ENCODE peak calls at places on chromosomes 7 and 10, in four cellular contexts. One of them, this sample, is unnamed.

GRCh38 chr10:29150010-29150409 is 138.9 kb upstream of the LYZL1 start:
- DNase-seq in breast epithelium: no peak
- DNase-seq in body of pancreas: peak; percentile 23
- DNase-seq in HL-60: no peak
- DNase-seq in this sample: no peak

GRCh38 chr7:28174901-28175661 is 5.5 kb downstream of the JAZF1 start:
- DNase-seq in breast epithelium: no peak
- DNase-seq in body of pancreas: no peak
- DNase-seq in HL-60: no peak
- DNase-seq in this sample: no peak

GRCh38 chr7:130008941-130009847 is 42.0 kb downstream of the ZC3HC1 start:
- DNase-seq in breast epithelium: peak; percentile 89
- DNase-seq in body of pancreas: peak; percentile 97
- DNase-seq in HL-60: no peak
- DNase-seq in this sample: peak; percentile 47

GRCh38 chr10:29681700-29682444 is 47.1 kb upstream of the SVIL start:
- DNase-seq in breast epithelium: no peak
- DNase-seq in body of pancreas: no peak
- DNase-seq in HL-60: peak; percentile 94
- DNase-seq in this sample: no peak

GRCh38 chr10:14659626-14660196 is 115.0 kb downstream of the FAM107B start:
- DNase-seq in breast epithelium: no peak
- DNase-seq in body of pancreas: no peak
- DNase-seq in HL-60: peak; percentile 86
- DNase-seq in this sample: no peak

GRCh38 chr10:107340345-107340744 is 175.8 kb upstream of the SORCS1 start:
- DNase-seq in breast epithelium: no peak
- DNase-seq in body of pancreas: no peak
- DNase-seq in HL-60: no peak
- DNase-seq in this sample: peak; percentile 37

GRCh38 chr7:128214463-128214862 is 26.6 kb upstream of the LEP start:
- DNase-seq in breast epithelium: no peak
- DNase-seq in body of pancreas: no peak
- DNase-seq in HL-60: no peak
- DNase-seq in this sample: no peak

GRCh38 chr10:132239126-132240031 is 52.6 kb downstream of the DPYSL4 start:
- DNase-seq in breast epithelium: no peak
- DNase-seq in body of pancreas: no peak
- DNase-seq in HL-60: no peak
- DNase-seq in this sample: no peak

GRCh38 chr10:131694963-131695813 is 205.6 kb upstream of the PPP2R2D start:
- DNase-seq in breast epithelium: no peak
- DNase-seq in body of pancreas: no peak
- DNase-seq in HL-60: no peak
- DNase-seq in this sample: no peak

GRCh38 chr7:148527717-148528168 is 62.8 kb upstream of the C7orf33 start:
- DNase-seq in breast epithelium: peak; percentile 69
- DNase-seq in body of pancreas: peak; percentile 85
- DNase-seq in HL-60: peak; percentile 62
- DNase-seq in this sample: peak; percentile 18

GRCh38 chr10:79026341-79026761 is 42.4 kb upstream of the ZMIZ1 start:
- DNase-seq in breast epithelium: no peak
- DNase-seq in body of pancreas: no peak
- DNase-seq in HL-60: no peak
- DNase-seq in this sample: no peak

GRCh38 chr10:80552151-80552646 is 14.5 kb downstream of the SH2D4B start:
- DNase-seq in breast epithelium: no peak
- DNase-seq in body of pancreas: peak; percentile 71
- DNase-seq in HL-60: no peak
- DNase-seq in this sample: no peak

GRCh38 chr7:120089968-120090367 is 183.0 kb upstream of the KCND2 start:
- DNase-seq in breast epithelium: no peak
- DNase-seq in body of pancreas: no peak
- DNase-seq in HL-60: no peak
- DNase-seq in this sample: peak; percentile 5

GRCh38 chr7:31938650-31939049 is 131.6 kb downstream of the PDE1C start:
- DNase-seq in breast epithelium: no peak
- DNase-seq in body of pancreas: no peak
- DNase-seq in HL-60: no peak
- DNase-seq in this sample: no peak

GRCh38 chr10:127309609-127310008 is 113.2 kb upstream of the INSYN2A start:
- DNase-seq in breast epithelium: no peak
- DNase-seq in body of pancreas: no peak
- DNase-seq in HL-60: no peak
- DNase-seq in this sample: peak; percentile 73

GRCh38 chr10:70232155-70232858 is 922 bp downstream of the PPA1 start:
- DNase-seq in breast epithelium: no peak
- DNase-seq in body of pancreas: peak; percentile 79
- DNase-seq in HL-60: no peak
- DNase-seq in this sample: peak; percentile 64

GRCh38 chr10:74704629-74705360 is 121.6 kb upstream of the KAT6B start:
- DNase-seq in breast epithelium: no peak
- DNase-seq in body of pancreas: peak; percentile 41
- DNase-seq in HL-60: no peak
- DNase-seq in this sample: no peak

GRCh38 chr10:22597142-22597541 is 117.2 kb downstream of the PIP4K2A start:
- DNase-seq in breast epithelium: no peak
- DNase-seq in body of pancreas: no peak
- DNase-seq in HL-60: no peak
- DNase-seq in this sample: peak; percentile 16

GRCh38 chr10:52814506-52814905 is 41.9 kb upstream of the MBL2 start:
- DNase-seq in breast epithelium: no peak
- DNase-seq in body of pancreas: no peak
- DNase-seq in HL-60: no peak
- DNase-seq in this sample: no peak

GRCh38 chr7:98996162-98996552 is 117.8 kb downstream of the TRRAP start:
- DNase-seq in breast epithelium: no peak
- DNase-seq in body of pancreas: no peak
- DNase-seq in HL-60: no peak
- DNase-seq in this sample: no peak

GRCh38 chr10:43160919-43161251 is 22.6 kb downstream of the CSGALNACT2 start:
- DNase-seq in breast epithelium: no peak
- DNase-seq in body of pancreas: no peak
- DNase-seq in HL-60: no peak
- DNase-seq in this sample: no peak

GRCh38 chr7:113768256-113768847 is 150.5 kb downstream of the PPP1R3A start:
- DNase-seq in breast epithelium: no peak
- DNase-seq in body of pancreas: no peak
- DNase-seq in HL-60: no peak
- DNase-seq in this sample: no peak

GRCh38 chr7:18610331-18610948 is 114.9 kb downstream of the HDAC9 start:
- DNase-seq in breast epithelium: no peak
- DNase-seq in body of pancreas: peak; percentile 11
- DNase-seq in HL-60: no peak
- DNase-seq in this sample: no peak

GRCh38 chr7:112067609-112068540 is 138.3 kb downstream of the DOCK4 start:
- DNase-seq in breast epithelium: no peak
- DNase-seq in body of pancreas: no peak
- DNase-seq in HL-60: no peak
- DNase-seq in this sample: no peak

GRCh38 chr7:105309235-105310156 is 79.2 kb downstream of the SRPK2 start:
- DNase-seq in breast epithelium: no peak
- DNase-seq in body of pancreas: peak; percentile 13
- DNase-seq in HL-60: no peak
- DNase-seq in this sample: no peak

GRCh38 chr7:121401896-121402295 is 5.8 kb upstream of the FAM3C start:
- DNase-seq in breast epithelium: no peak
- DNase-seq in body of pancreas: no peak
- DNase-seq in HL-60: no peak
- DNase-seq in this sample: peak; percentile 26

GRCh38 chr7:17725761-17726160 is 214.5 kb downstream of the SNX13 start:
- DNase-seq in breast epithelium: no peak
- DNase-seq in body of pancreas: no peak
- DNase-seq in HL-60: no peak
- DNase-seq in this sample: no peak

GRCh38 chr7:106345421-106346166 is 60.8 kb upstream of the NAMPT start:
- DNase-seq in breast epithelium: no peak
- DNase-seq in body of pancreas: no peak
- DNase-seq in HL-60: no peak
- DNase-seq in this sample: peak; percentile 64

GRCh38 chr7:2045559-2046405 is 187.0 kb downstream of the MAD1L1 start:
- DNase-seq in breast epithelium: no peak
- DNase-seq in body of pancreas: no peak
- DNase-seq in HL-60: no peak
- DNase-seq in this sample: no peak

GRCh38 chr10:4267084-4267774 is 482.2 kb upstream of the KLF6 start:
- DNase-seq in breast epithelium: no peak
- DNase-seq in body of pancreas: no peak
- DNase-seq in HL-60: no peak
- DNase-seq in this sample: peak; percentile 56

GRCh38 chr10:93023013-93023650 is 37.5 kb upstream of the CYP26C1 start:
- DNase-seq in breast epithelium: no peak
- DNase-seq in body of pancreas: no peak
- DNase-seq in HL-60: no peak
- DNase-seq in this sample: no peak

GRCh38 chr7:22443370-22444180 is 56.4 kb downstream of the STEAP1B start:
- DNase-seq in breast epithelium: no peak
- DNase-seq in body of pancreas: no peak
- DNase-seq in HL-60: no peak
- DNase-seq in this sample: peak; percentile 39

GRCh38 chr7:129889133-129889854 is 63.5 kb downstream of the UBE2H start:
- DNase-seq in breast epithelium: no peak
- DNase-seq in body of pancreas: no peak
- DNase-seq in HL-60: no peak
- DNase-seq in this sample: no peak

DNA sequence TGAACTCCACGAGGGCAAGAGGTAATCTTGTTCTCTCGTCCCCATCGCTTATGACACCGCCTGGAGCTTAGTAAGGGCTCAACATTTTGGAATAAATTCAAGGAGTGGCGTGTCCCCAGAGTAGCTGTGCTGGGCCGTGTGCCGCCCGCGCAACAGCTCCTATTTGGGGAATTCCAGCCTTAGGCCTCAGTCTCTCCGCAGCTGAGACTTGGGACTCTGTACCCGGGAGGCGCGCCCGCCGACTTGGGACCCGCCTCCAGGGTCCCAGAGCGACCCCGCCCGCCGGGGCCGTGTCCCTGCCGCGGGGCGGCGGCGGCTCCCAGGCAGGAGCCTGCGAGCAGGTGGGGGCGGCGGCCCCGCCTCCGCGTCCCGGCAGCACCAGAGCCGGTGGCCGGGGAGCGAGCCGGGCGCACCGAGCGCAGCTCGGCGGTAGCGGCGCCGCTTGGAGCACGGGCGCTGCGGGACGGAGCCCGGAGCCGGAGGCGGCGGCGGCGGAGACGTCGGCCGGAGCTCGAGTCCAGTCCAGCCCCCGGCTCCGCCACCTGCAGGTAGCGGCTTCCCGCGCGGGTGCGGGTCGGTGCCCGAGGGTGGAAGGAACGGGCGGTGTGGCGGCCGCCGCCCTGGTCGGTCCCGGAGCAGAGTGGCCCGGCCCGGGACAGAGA is at the start of gene WIPF3:
- DNase-seq in breast epithelium: no peak
- DNase-seq in body of pancreas: peak; percentile 69
- DNase-seq in HL-60: no peak
- DNase-seq in this sample: no peak
- TF ChIP-seq CTCF in breast epithelium: no peak
- TF ChIP-seq CTCF in body of pancreas: no peak
- TF ChIP-seq CTCF in HL-60: no peak
- TF ChIP-seq CTCF in this sample: no peak

GRCh38 chr7:115232041-115232440 is 310.1 kb downstream of the MDFIC start:
- DNase-seq in breast epithelium: no peak
- DNase-seq in body of pancreas: no peak
- DNase-seq in HL-60: no peak
- DNase-seq in this sample: no peak
- TF ChIP-seq CTCF in breast epithelium: no peak
- TF ChIP-seq CTCF in body of pancreas: no peak
- TF ChIP-seq CTCF in HL-60: no peak
- TF ChIP-seq CTCF in this sample: no peak

GRCh38 chr10:78000956-78001472 is 28.3 kb downstream of the POLR3A start:
- DNase-seq in breast epithelium: no peak
- DNase-seq in body of pancreas: no peak
- DNase-seq in HL-60: no peak
- DNase-seq in this sample: no peak

GRCh38 chr10:78000206-78000605 is 29.1 kb downstream of the POLR3A start:
- DNase-seq in breast epithelium: no peak
- DNase-seq in body of pancreas: no peak
- DNase-seq in HL-60: no peak
- DNase-seq in this sample: no peak

GRCh38 chr10:78002541-78003284 is 26.6 kb downstream of the POLR3A start:
- DNase-seq in breast epithelium: no peak
- DNase-seq in body of pancreas: no peak
- DNase-seq in HL-60: no peak
- DNase-seq in this sample: no peak

GRCh38 chr10:78007172-78007571 is 22.1 kb downstream of the POLR3A start:
- DNase-seq in breast epithelium: no peak
- DNase-seq in body of pancreas: no peak
- DNase-seq in HL-60: no peak
- DNase-seq in this sample: no peak

DNA sequence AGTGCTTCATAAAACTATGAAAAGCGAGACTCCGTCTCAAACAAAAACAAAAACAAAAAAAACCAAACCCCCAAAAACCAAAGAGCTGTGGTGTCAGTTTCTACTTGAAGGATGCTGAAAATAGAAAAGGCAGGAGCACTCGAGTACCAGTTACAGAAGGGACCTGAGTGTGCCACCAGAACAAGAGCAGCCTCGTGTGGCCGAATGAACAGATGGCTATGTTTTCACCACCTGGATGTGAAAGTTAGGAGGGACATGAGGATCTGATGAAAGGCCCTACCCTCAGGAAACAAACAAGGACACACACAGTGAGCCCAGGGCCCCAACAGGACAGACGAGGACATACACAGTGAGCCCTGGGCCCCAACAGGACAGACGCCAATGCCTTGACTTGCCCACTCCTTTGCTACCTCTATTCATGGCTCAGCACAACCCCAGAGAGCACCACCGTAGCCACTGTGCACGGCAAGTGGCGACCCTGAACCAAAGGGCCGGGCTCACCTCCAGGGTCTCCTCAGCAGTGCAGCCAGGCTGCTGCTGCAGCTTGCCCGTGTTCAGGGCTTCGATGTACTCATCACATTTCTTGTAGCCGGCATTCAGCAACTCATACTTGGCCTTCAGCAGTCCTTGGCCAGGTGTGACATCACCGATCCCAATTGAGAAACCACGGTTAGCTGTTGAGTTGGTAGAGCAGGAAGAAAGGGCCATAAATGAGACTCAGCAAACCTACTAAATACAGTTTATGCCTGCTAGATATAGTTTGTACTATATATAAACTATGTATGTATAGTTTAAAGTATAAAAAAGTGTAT is 24.9 kb downstream of the POLR3A start:
- DNase-seq in breast epithelium: no peak
- DNase-seq in body of pancreas: peak; percentile 9
- DNase-seq in HL-60: no peak
- DNase-seq in this sample: no peak
- TF ChIP-seq CTCF in breast epithelium: no peak
- TF ChIP-seq CTCF in body of pancreas: no peak
- TF ChIP-seq CTCF in HL-60: no peak
- TF ChIP-seq CTCF in this sample: no peak

DNA sequence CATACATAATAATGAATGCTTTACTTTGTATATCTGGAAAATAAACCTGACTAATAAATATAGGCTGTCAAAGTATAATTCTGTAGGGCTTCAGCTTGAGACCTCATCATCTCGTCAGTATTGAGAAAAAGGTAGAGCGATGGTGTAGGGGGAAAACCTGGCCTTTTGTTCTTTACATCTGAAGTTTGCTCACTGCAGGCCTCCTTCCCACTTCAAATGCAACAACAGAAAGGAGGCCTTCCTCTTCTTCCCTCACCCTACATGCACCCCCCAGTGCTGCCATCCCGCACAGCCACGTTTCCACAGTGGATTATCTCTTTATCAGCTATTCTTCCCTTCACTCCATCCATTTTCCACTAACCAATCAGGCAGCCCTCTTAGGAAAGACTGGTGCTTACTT is 112.3 kb downstream of the VTI1A start:
- DNase-seq in breast epithelium: no peak
- DNase-seq in body of pancreas: no peak
- DNase-seq in HL-60: no peak
- DNase-seq in this sample: no peak
- TF ChIP-seq CTCF in breast epithelium: no peak
- TF ChIP-seq CTCF in body of pancreas: no peak
- TF ChIP-seq CTCF in HL-60: no peak
- TF ChIP-seq CTCF in this sample: no peak

This sample was measured in foreskin fibroblast.